ENCODE peak calls at places on chromosomes 2 and 18, in eight cellular contexts. B is HepG2, M is endothelial cell of umbilical vein, E is HCT116, W is SK-N-SH, F is H1, G is K562, D is GM12878. N is an unnamed sample. For H3K9me3, the result is how much of the 10 kb centered on the place peaks cover.

GRCh38 chr2:131590366-131590765 is 62.7 kb downstream of the CCDC74A start:
- DNase-seq in M (no peak), E (no peak), B (no peak), G (no peak), W (no peak), D (no peak), F (no peak), N (no peak)

GRCh38 chr2:55618025-55618648 is 715 bp upstream of the PPP4R3B start:
- DNase-seq in E (no peak), W (peak), G (peak), M (no peak), D (no peak), B (peak), F (no peak), N (no peak)

GRCh38 chr2:239602290-239603282 is 201.8 kb upstream of the HDAC4 start:
- DNase-seq in B (no peak), M (no peak), F (no peak), G (no peak), W (no peak), D (no peak), E (no peak), N (no peak)

GRCh38 chr18:11908182-11909080 is at the start of gene MPPE1:
- DNase-seq in G (peak), E (peak), F (peak), B (peak), M (peak), W (peak), D (peak), N (no peak)

GRCh38 chr2:60818272-60818671 is 62.2 kb downstream of the PAPOLG start:
- DNase-seq in F (no peak), M (peak), D (no peak), E (no peak), W (no peak), B (peak), G (peak), N (no peak)

GRCh38 chr18:12041561-12041960 is 52.1 kb upstream of the ANKRD62 start:
- DNase-seq in D (no peak), E (no peak), B (no peak), F (no peak), W (no peak), M (no peak), G (no peak), N (no peak)

GRCh38 chr18:22709288-22710060 is 223.7 kb upstream of the RBBP8 start:
- DNase-seq in M (no peak), B (no peak), W (no peak), G (no peak), F (no peak), D (no peak), E (no peak), N (no peak)

GRCh38 chr2:170218456-170218855 is 40.5 kb downstream of the MYO3B start:
- DNase-seq in E (no peak), B (peak), D (no peak), F (no peak), G (no peak), W (no peak), M (peak), N (no peak)

GRCh38 chr2:71060871-71061270 is 7.6 kb upstream of the NAGK start:
- DNase-seq in W (no peak), M (no peak), G (no peak), D (no peak), E (no peak), F (no peak), B (no peak), N (no peak)

GRCh38 chr2:230441188-230441897 is 25.3 kb downstream of the SP100 start:
- DNase-seq in W (no peak), G (no peak), B (no peak), D (peak), E (no peak), F (no peak), M (peak), N (no peak)

GRCh38 chr2:100215375-100215774 is 73.0 kb upstream of the AFF3 start:
- DNase-seq in F (no peak), B (no peak), D (no peak), M (no peak), G (no peak), E (no peak), W (no peak), N (no peak)

GRCh38 chr18:62982600-62983251 is 267.4 kb downstream of the PHLPP1 start:
- DNase-seq in M (peak), F (peak), B (peak), D (peak), E (peak), W (peak), G (peak), N (peak)

GRCh38 chr2:88687384-88687783 is 4.1 kb upstream of the RPIA start:
- DNase-seq in W (no peak), G (no peak), B (no peak), M (no peak), F (no peak), E (no peak), D (no peak), N (no peak)

GRCh38 chr2:222283634-222284033 is 15.2 kb downstream of the PAX3 start:
- DNase-seq in D (no peak), E (no peak), G (peak), M (no peak), F (no peak), W (no peak), B (no peak), N (no peak)

GRCh38 chr2:47075361-47076125 is 79.6 kb downstream of the STPG4 start:
- DNase-seq in G (no peak), B (no peak), D (no peak), M (no peak), E (no peak), W (no peak), F (no peak), N (no peak)

GRCh38 chr2:119126650-119127049 is 31.9 kb downstream of the C1QL2 start:
- DNase-seq in G (peak), E (peak), D (no peak), B (peak), F (peak), W (peak), M (no peak), N (no peak)

GRCh38 chr2:151182396-151182795 is 79.3 kb downstream of the RBM43 start:
- DNase-seq in M (no peak), D (no peak), B (no peak), G (no peak), W (no peak), E (no peak), F (no peak), N (no peak)

GRCh38 chr18:59286341-59286740 is 13.1 kb upstream of the RAX start:
- DNase-seq in G (no peak), F (no peak), D (no peak), E (no peak), W (no peak), B (no peak), M (no peak), N (no peak)

GRCh38 chr2:171109571-171109970 is 51.1 kb downstream of the TLK1 start:
- DNase-seq in D (no peak), E (no peak), M (no peak), G (no peak), B (no peak), F (no peak), W (no peak), N (no peak)

GRCh38 chr2:216545359-216545758 is 46.7 kb downstream of the RPL37A start:
- DNase-seq in G (peak), M (peak), D (no peak), E (no peak), B (no peak), W (no peak), F (no peak), N (no peak)

GRCh38 chr18:39909706-39910105 is 2045.3 kb upstream of the PIK3C3 start:
- DNase-seq in D (no peak), E (no peak), W (no peak), M (peak), G (no peak), F (no peak), B (no peak), N (no peak)

GRCh38 chr2:226798422-226799210 is 1.0 kb downstream of the IRS1 start:
- DNase-seq in F (peak), W (peak), D (no peak), G (no peak), E (no peak), M (no peak), B (no peak), N (no peak)

GRCh38 chr2:239003933-239004636 is 156.2 kb downstream of the TWIST2 start:
- DNase-seq in F (no peak), E (no peak), M (no peak), B (no peak), D (no peak), W (no peak), G (no peak), N (no peak)

GRCh38 chr2:192307530-192307929 is 112.8 kb upstream of the TMEFF2 start:
- DNase-seq in E (no peak), W (no peak), F (no peak), G (no peak), M (no peak), B (no peak), D (no peak), N (no peak)

GRCh38 chr2:40403233-40403841 is 48.6 kb downstream of the SLC8A1 start:
- DNase-seq in W (no peak), G (no peak), E (no peak), D (no peak), M (no peak), B (no peak), F (no peak), N (no peak)

GRCh38 chr2:127632592-127633489 is 13.1 kb upstream of the GPR17 start:
- DNase-seq in F (no peak), B (no peak), E (no peak), D (no peak), M (no peak), W (no peak), G (no peak), N (no peak)

DNA sequence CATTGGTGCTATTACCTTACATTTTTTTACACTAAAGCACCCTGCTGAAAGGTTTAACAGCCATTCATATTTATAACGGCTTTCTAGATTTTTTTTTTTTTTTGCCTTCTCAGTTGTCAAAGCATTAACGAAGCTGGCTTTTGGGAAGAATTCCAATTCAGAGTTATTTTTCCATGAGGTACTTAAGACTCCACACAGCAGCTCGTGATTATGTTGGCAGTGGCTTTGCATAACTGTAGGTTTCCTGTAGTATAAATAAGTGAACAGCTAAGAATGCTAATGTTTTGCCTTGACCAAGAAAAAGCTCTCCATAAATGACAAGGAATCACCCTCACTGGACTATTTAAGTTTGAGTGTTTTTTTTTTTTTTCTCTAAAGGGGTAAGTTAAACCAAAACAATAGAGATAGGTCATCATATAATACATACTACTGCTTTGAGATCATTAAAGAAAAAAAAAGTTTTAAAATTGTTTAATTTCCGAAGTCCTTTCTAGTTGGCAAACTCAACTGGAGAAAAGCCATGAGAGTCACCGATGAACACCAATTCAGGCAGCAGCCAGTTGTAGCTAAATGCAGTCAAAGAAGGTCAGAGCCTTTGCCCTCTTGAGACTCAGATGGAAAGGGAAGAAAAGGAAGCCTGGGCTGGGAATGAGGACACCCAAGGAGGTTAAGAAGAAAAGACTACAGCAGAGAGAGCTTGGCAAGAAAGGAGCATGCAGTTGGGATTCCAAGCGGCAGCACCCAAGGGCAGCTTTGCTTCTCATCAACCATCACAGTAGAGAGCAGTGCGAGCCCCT is 187.4 kb upstream of the NCKAP5 start:
- DNase-seq in M (peak), W (no peak), G (no peak), D (no peak), B (no peak), E (no peak), F (no peak), N (peak)
- H3K9ac ChIP-seq in M (no peak), W (no peak), G (no peak), D (no peak), B (no peak), E (no peak), F (no peak), N (no peak)

DNA sequence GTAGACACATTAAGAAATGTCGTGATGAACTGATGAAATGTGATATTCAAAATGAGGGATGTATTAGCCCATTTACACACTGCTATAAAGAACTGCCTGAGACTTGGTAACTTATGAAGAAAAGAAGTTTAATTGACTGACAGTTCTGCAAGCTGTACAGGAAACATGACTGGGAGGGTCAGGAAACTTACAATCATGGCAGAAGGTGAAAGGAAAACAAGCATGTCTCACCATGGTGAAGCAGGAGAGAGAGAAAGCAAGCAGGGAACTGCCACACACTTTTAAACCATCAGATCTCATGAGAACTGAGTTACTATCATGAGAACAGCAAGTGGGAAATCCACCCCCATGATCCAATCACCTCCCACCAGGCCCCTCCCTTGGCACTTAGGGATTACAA is 1010.8 kb upstream of the CELF4 start:
- DNase-seq in D (no peak), W (no peak), B (no peak), F (no peak), M (no peak), E (no peak), G (no peak), N (no peak)
- H3K9me3 ChIP-seq in D (under half), W (under half), B (under half), F (under half), M (under half), E (under half), G (under half), N (under half)

GRCh38 chr2:160241251-160242137 is 41.4 kb upstream of the ITGB6 start:
- DNase-seq in M (peak), G (no peak), B (no peak), W (peak), F (no peak), D (no peak), E (peak), N (no peak)
- TF ChIP-seq POLR2AphosphoS5 in M (peak), G (no peak), B (no peak), W (peak), F (no peak), D (no peak), E (peak), N (no peak)

GRCh38 chr2:203814661-203815540 is 52.7 kb upstream of the CTLA4 start:
- DNase-seq in F (no peak), D (no peak), E (peak), M (peak), B (peak), W (peak), G (peak), N (no peak)
- H3K9ac ChIP-seq in F (no peak), D (no peak), E (no peak), M (no peak), B (no peak), W (no peak), G (no peak), N (no peak)

DNA sequence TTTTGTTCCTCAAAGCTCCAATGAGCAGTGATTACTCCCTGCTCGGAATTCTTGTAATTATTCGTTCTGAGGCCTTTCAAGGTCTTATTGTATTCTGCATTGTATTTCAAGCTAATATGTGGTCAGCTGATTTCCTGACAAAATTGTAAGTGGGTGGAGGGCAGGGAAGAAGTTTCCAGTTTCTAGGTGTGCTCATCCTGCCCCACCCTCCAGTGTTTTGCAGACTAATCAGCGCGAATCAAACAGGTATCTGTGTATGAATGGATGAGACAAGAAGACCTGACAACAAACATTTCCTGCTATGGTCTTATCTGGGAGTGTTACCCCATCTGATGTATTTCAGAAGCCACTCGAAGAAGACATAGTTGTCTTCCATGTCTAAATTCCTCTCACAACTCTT is 35.3 kb downstream of the MYCN start:
- DNase-seq in D (no peak), B (no peak), W (no peak), F (no peak), G (no peak), E (no peak), M (no peak), N (no peak)
- H3K9me3 ChIP-seq in D (under half), B (under half), W (under half), F (under half), G (under half), E (under half), M (under half), N (under half)

N was measured in SK-N-MC.